ENCODE peak calls at places on chromosomes 2 and 18, in seven cellular contexts. One of them, this sample, is unnamed.

GRCh38 chr2:235050992-235051351 is 99.2 kb downstream of the SH3BP4 start:
- DNase-seq in naive B cell: no peak
- DNase-seq in pancreas: peak
- DNase-seq in OCI-LY7: peak
- DNase-seq in mesothelial cell of epicardium: peak
- DNase-seq in hepatocyte: peak
- DNase-seq in GM04504: peak
- DNase-seq in this sample: peak

GRCh38 chr2:241063093-241063551 is 39.0 kb downstream of the MTERF4 start:
- DNase-seq in naive B cell: no peak
- DNase-seq in pancreas: no peak
- DNase-seq in OCI-LY7: no peak
- DNase-seq in mesothelial cell of epicardium: no peak
- DNase-seq in hepatocyte: no peak
- DNase-seq in GM04504: no peak
- DNase-seq in this sample: no peak

GRCh38 chr2:213216461-213216860 is 65.0 kb upstream of the IKZF2 start:
- DNase-seq in naive B cell: no peak
- DNase-seq in pancreas: no peak
- DNase-seq in OCI-LY7: no peak
- DNase-seq in mesothelial cell of epicardium: no peak
- DNase-seq in hepatocyte: peak
- DNase-seq in GM04504: no peak
- DNase-seq in this sample: no peak

GRCh38 chr2:47193607-47194006 is 38.5 kb upstream of the STPG4 start:
- DNase-seq in naive B cell: no peak
- DNase-seq in pancreas: no peak
- DNase-seq in OCI-LY7: no peak
- DNase-seq in mesothelial cell of epicardium: no peak
- DNase-seq in hepatocyte: no peak
- DNase-seq in GM04504: no peak
- DNase-seq in this sample: no peak

GRCh38 chr2:220894069-220894468 is 678.0 kb downstream of the EPHA4 start:
- DNase-seq in naive B cell: no peak
- DNase-seq in pancreas: no peak
- DNase-seq in OCI-LY7: no peak
- DNase-seq in mesothelial cell of epicardium: no peak
- DNase-seq in hepatocyte: no peak
- DNase-seq in GM04504: no peak
- DNase-seq in this sample: no peak

GRCh38 chr2:230225486-230225885 is at the start of gene SP140:
- DNase-seq in naive B cell: peak
- DNase-seq in pancreas: peak
- DNase-seq in OCI-LY7: peak
- DNase-seq in mesothelial cell of epicardium: no peak
- DNase-seq in hepatocyte: no peak
- DNase-seq in GM04504: no peak
- DNase-seq in this sample: peak

GRCh38 chr18:75809392-75809791 is 381.9 kb upstream of the SMIM21 start:
- DNase-seq in naive B cell: no peak
- DNase-seq in pancreas: no peak
- DNase-seq in OCI-LY7: no peak
- DNase-seq in mesothelial cell of epicardium: no peak
- DNase-seq in hepatocyte: no peak
- DNase-seq in GM04504: no peak
- DNase-seq in this sample: no peak

GRCh38 chr18:66749475-66750035 is 145.7 kb upstream of the CDH19 start:
- DNase-seq in naive B cell: no peak
- DNase-seq in pancreas: no peak
- DNase-seq in OCI-LY7: no peak
- DNase-seq in mesothelial cell of epicardium: no peak
- DNase-seq in hepatocyte: no peak
- DNase-seq in GM04504: no peak
- DNase-seq in this sample: no peak

GRCh38 chr2:43041167-43041566 is 185.2 kb downstream of the ZFP36L2 start:
- DNase-seq in naive B cell: no peak
- DNase-seq in pancreas: peak
- DNase-seq in OCI-LY7: no peak
- DNase-seq in mesothelial cell of epicardium: no peak
- DNase-seq in hepatocyte: peak
- DNase-seq in GM04504: no peak
- DNase-seq in this sample: no peak

GRCh38 chr2:236980961-236981360 is 104.7 kb upstream of the COPS8 start:
- DNase-seq in naive B cell: no peak
- DNase-seq in pancreas: no peak
- DNase-seq in OCI-LY7: no peak
- DNase-seq in mesothelial cell of epicardium: no peak
- DNase-seq in hepatocyte: no peak
- DNase-seq in GM04504: no peak
- DNase-seq in this sample: no peak

GRCh38 chr2:105296017-105296611 is 33.4 kb downstream of the TGFBRAP1 start:
- DNase-seq in naive B cell: no peak
- DNase-seq in pancreas: no peak
- DNase-seq in OCI-LY7: no peak
- DNase-seq in mesothelial cell of epicardium: no peak
- DNase-seq in hepatocyte: no peak
- DNase-seq in GM04504: no peak
- DNase-seq in this sample: peak

GRCh38 chr2:16115881-16116830 is 175.8 kb downstream of the MYCN start:
- DNase-seq in naive B cell: no peak
- DNase-seq in pancreas: no peak
- DNase-seq in OCI-LY7: no peak
- DNase-seq in mesothelial cell of epicardium: no peak
- DNase-seq in hepatocyte: no peak
- DNase-seq in GM04504: no peak
- DNase-seq in this sample: no peak

GRCh38 chr2:235543126-235543750 is 49.4 kb downstream of the AGAP1 start:
- DNase-seq in naive B cell: no peak
- DNase-seq in pancreas: no peak
- DNase-seq in OCI-LY7: no peak
- DNase-seq in mesothelial cell of epicardium: no peak
- DNase-seq in hepatocyte: no peak
- DNase-seq in GM04504: no peak
- DNase-seq in this sample: peak

GRCh38 chr2:233414777-233415570 is 60.7 kb downstream of the DGKD start:
- DNase-seq in naive B cell: no peak
- DNase-seq in pancreas: no peak
- DNase-seq in OCI-LY7: no peak
- DNase-seq in mesothelial cell of epicardium: no peak
- DNase-seq in hepatocyte: no peak
- DNase-seq in GM04504: no peak
- DNase-seq in this sample: peak

GRCh38 chr2:42792583-42793313 is at the start of gene HAAO:
- DNase-seq in naive B cell: peak
- DNase-seq in pancreas: peak
- DNase-seq in OCI-LY7: no peak
- DNase-seq in mesothelial cell of epicardium: peak
- DNase-seq in hepatocyte: peak
- DNase-seq in GM04504: no peak
- DNase-seq in this sample: peak

GRCh38 chr2:149365826-149366583 is 35.6 kb downstream of the LYPD6 start:
- DNase-seq in naive B cell: no peak
- DNase-seq in pancreas: peak
- DNase-seq in OCI-LY7: no peak
- DNase-seq in mesothelial cell of epicardium: no peak
- DNase-seq in hepatocyte: peak
- DNase-seq in GM04504: no peak
- DNase-seq in this sample: peak

GRCh38 chr18:28584726-28585125 is 407.8 kb upstream of the CDH2 start:
- DNase-seq in naive B cell: no peak
- DNase-seq in pancreas: no peak
- DNase-seq in OCI-LY7: no peak
- DNase-seq in mesothelial cell of epicardium: no peak
- DNase-seq in hepatocyte: peak
- DNase-seq in GM04504: peak
- DNase-seq in this sample: no peak

GRCh38 chr2:172962824-172963223 is 112.8 kb upstream of the MAP3K20 start:
- DNase-seq in naive B cell: no peak
- DNase-seq in pancreas: no peak
- DNase-seq in OCI-LY7: no peak
- DNase-seq in mesothelial cell of epicardium: no peak
- DNase-seq in hepatocyte: no peak
- DNase-seq in GM04504: no peak
- DNase-seq in this sample: no peak

This sample was measured in stomach.